ENCODE peak calls at places on chromosome 5, in four cellular contexts. One of them, this sample, is unnamed.

GRCh38 chr5:87099246-87099914 is 168.3 kb upstream of the RASA1 start:
- DNase-seq in AG04450: no peak
- DNase-seq in CD4-positive, alpha-beta memory T cell: no peak
- DNase-seq in kidney: no peak
- DNase-seq in this sample: no peak

GRCh38 chr5:6683241-6683640 is 30.0 kb upstream of the TENT4A start:
- DNase-seq in AG04450: no peak
- DNase-seq in CD4-positive, alpha-beta memory T cell: no peak
- DNase-seq in kidney: no peak
- DNase-seq in this sample: no peak

GRCh38 chr5:139458580-139459407 is 3.7 kb downstream of the ECSCR start:
- DNase-seq in AG04450: no peak
- DNase-seq in CD4-positive, alpha-beta memory T cell: peak; percentile 86
- DNase-seq in kidney: no peak
- DNase-seq in this sample: peak; percentile 38

GRCh38 chr5:53479656-53480473 is 564 bp upstream of the FST start:
- DNase-seq in AG04450: no peak
- DNase-seq in CD4-positive, alpha-beta memory T cell: peak; percentile 26
- DNase-seq in kidney: peak; percentile 87
- DNase-seq in this sample: no peak

GRCh38 chr5:119353213-119353612 is 2.6 kb upstream of the TNFAIP8 start:
- DNase-seq in AG04450: no peak
- DNase-seq in CD4-positive, alpha-beta memory T cell: no peak
- DNase-seq in kidney: no peak
- DNase-seq in this sample: no peak

GRCh38 chr5:69032009-69032408 is 61.8 kb upstream of the SLC30A5 start:
- DNase-seq in AG04450: no peak
- DNase-seq in CD4-positive, alpha-beta memory T cell: no peak
- DNase-seq in kidney: no peak
- DNase-seq in this sample: no peak

GRCh38 chr5:28397502-28397941 is 1359.1 kb upstream of the CDH9 start:
- DNase-seq in AG04450: no peak
- DNase-seq in CD4-positive, alpha-beta memory T cell: no peak
- DNase-seq in kidney: no peak
- DNase-seq in this sample: no peak

GRCh38 chr5:160799160-160799559 is 52.9 kb downstream of the ATP10B start:
- DNase-seq in AG04450: no peak
- DNase-seq in CD4-positive, alpha-beta memory T cell: no peak
- DNase-seq in kidney: no peak
- DNase-seq in this sample: peak; percentile 60

GRCh38 chr5:119521232-119521631 is 68.9 kb downstream of the HSD17B4 start:
- DNase-seq in AG04450: no peak
- DNase-seq in CD4-positive, alpha-beta memory T cell: no peak
- DNase-seq in kidney: no peak
- DNase-seq in this sample: no peak

GRCh38 chr5:115962565-115963402 is 509 bp downstream of the LVRN start:
- DNase-seq in AG04450: no peak
- DNase-seq in CD4-positive, alpha-beta memory T cell: no peak
- DNase-seq in kidney: peak; percentile 73
- DNase-seq in this sample: no peak

GRCh38 chr5:115460476-115460875 is 84.1 kb downstream of the FEM1C start:
- DNase-seq in AG04450: peak; percentile 37
- DNase-seq in CD4-positive, alpha-beta memory T cell: no peak
- DNase-seq in kidney: peak; percentile 61
- DNase-seq in this sample: no peak

GRCh38 chr5:67870662-67871061 is 344.9 kb upstream of the PIK3R1 start:
- DNase-seq in AG04450: no peak
- DNase-seq in CD4-positive, alpha-beta memory T cell: no peak
- DNase-seq in kidney: no peak
- DNase-seq in this sample: no peak

GRCh38 chr5:77630246-77631165 is 8.0 kb downstream of the OTP start:
- DNase-seq in AG04450: no peak
- DNase-seq in CD4-positive, alpha-beta memory T cell: no peak
- DNase-seq in kidney: peak; percentile 82
- DNase-seq in this sample: peak; percentile 11

GRCh38 chr5:52922384-52922783 is 66.8 kb upstream of the ITGA2 start:
- DNase-seq in AG04450: peak; percentile 29
- DNase-seq in CD4-positive, alpha-beta memory T cell: no peak
- DNase-seq in kidney: no peak
- DNase-seq in this sample: peak; percentile 47

GRCh38 chr5:168552146-168552545 is 23.0 kb downstream of the FBLL1 start:
- DNase-seq in AG04450: peak; percentile 81
- DNase-seq in CD4-positive, alpha-beta memory T cell: no peak
- DNase-seq in kidney: no peak
- DNase-seq in this sample: no peak

GRCh38 chr5:58998539-58998938 is 415.7 kb downstream of the RAB3C start:
- DNase-seq in AG04450: no peak
- DNase-seq in CD4-positive, alpha-beta memory T cell: no peak
- DNase-seq in kidney: no peak
- DNase-seq in this sample: no peak

GRCh38 chr5:55929020-55929799 is 65.6 kb downstream of the IL6ST start:
- DNase-seq in AG04450: no peak
- DNase-seq in CD4-positive, alpha-beta memory T cell: no peak
- DNase-seq in kidney: no peak
- DNase-seq in this sample: no peak

GRCh38 chr5:96869372-96869641 is 7.0 kb upstream of the ERAP2 start:
- DNase-seq in AG04450: no peak
- DNase-seq in CD4-positive, alpha-beta memory T cell: no peak
- DNase-seq in kidney: no peak
- DNase-seq in this sample: no peak

GRCh38 chr5:125376059-125376641 is 629.7 kb upstream of the ZNF608 start:
- DNase-seq in AG04450: no peak
- DNase-seq in CD4-positive, alpha-beta memory T cell: no peak
- DNase-seq in kidney: peak; percentile 55
- DNase-seq in this sample: no peak

GRCh38 chr5:51382759-51383493 is at the start of gene ISL1:
- DNase-seq in AG04450: no peak
- DNase-seq in CD4-positive, alpha-beta memory T cell: no peak
- DNase-seq in kidney: no peak
- DNase-seq in this sample: no peak

GRCh38 chr5:3684771-3685354 is 89.2 kb downstream of the IRX1 start:
- DNase-seq in AG04450: no peak
- DNase-seq in CD4-positive, alpha-beta memory T cell: no peak
- DNase-seq in kidney: no peak
- DNase-seq in this sample: no peak

GRCh38 chr5:76816110-76816831 is 2.6 kb upstream of the F2RL1 start:
- DNase-seq in AG04450: no peak
- DNase-seq in CD4-positive, alpha-beta memory T cell: no peak
- DNase-seq in kidney: no peak
- DNase-seq in this sample: no peak

GRCh38 chr5:134568339-134568700 is 42.9 kb downstream of the JADE2 start:
- DNase-seq in AG04450: no peak
- DNase-seq in CD4-positive, alpha-beta memory T cell: no peak
- DNase-seq in kidney: peak; percentile 56
- DNase-seq in this sample: no peak

GRCh38 chr5:134566181-134566740 is 40.8 kb downstream of the JADE2 start:
- DNase-seq in AG04450: no peak
- DNase-seq in CD4-positive, alpha-beta memory T cell: no peak
- DNase-seq in kidney: peak; percentile 68
- DNase-seq in this sample: no peak

GRCh38 chr5:134568761-134569725 is 43.6 kb downstream of the JADE2 start:
- DNase-seq in AG04450: no peak
- DNase-seq in CD4-positive, alpha-beta memory T cell: no peak
- DNase-seq in kidney: peak; percentile 94
- DNase-seq in this sample: no peak

GRCh38 chr5:134567651-134568338 is 42.3 kb downstream of the JADE2 start:
- DNase-seq in AG04450: no peak
- DNase-seq in CD4-positive, alpha-beta memory T cell: no peak
- DNase-seq in kidney: peak; percentile 70
- DNase-seq in this sample: peak; percentile 10

DNA sequence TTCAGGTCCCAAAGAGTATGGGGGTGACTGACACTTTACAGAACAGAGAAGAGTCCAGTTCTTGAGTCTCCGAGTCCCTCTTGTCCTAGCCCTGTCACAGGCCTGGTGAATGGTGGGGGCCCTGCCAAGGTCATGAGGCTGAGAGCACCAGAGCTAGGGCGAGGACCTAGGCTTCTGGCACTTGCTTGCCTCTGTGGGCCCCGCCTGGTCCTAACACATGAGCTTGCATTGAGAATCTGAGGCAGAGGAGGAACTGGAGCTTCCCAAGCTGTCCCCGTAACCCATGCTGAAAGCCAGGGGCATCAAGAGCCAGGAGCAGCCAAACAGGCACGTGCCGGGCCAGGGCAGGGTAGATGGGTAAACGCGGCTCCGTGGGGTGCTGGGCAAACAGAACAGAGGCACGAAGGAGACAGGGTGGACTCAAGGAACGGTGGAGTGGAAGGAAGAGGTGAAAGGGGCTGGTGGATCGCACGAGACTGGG is 41.3 kb downstream of the JADE2 start:
- DNase-seq in AG04450: no peak
- DNase-seq in CD4-positive, alpha-beta memory T cell: no peak
- DNase-seq in kidney: peak; percentile 44
- DNase-seq in this sample: no peak
- H3K27ac ChIP-seq in AG04450: no peak overlapping the region
- H3K27ac ChIP-seq in CD4-positive, alpha-beta memory T cell: no peak overlapping the region
- H3K27ac ChIP-seq in kidney: no peak overlapping the region
- H3K27ac ChIP-seq in this sample: no peak overlapping the region

DNA sequence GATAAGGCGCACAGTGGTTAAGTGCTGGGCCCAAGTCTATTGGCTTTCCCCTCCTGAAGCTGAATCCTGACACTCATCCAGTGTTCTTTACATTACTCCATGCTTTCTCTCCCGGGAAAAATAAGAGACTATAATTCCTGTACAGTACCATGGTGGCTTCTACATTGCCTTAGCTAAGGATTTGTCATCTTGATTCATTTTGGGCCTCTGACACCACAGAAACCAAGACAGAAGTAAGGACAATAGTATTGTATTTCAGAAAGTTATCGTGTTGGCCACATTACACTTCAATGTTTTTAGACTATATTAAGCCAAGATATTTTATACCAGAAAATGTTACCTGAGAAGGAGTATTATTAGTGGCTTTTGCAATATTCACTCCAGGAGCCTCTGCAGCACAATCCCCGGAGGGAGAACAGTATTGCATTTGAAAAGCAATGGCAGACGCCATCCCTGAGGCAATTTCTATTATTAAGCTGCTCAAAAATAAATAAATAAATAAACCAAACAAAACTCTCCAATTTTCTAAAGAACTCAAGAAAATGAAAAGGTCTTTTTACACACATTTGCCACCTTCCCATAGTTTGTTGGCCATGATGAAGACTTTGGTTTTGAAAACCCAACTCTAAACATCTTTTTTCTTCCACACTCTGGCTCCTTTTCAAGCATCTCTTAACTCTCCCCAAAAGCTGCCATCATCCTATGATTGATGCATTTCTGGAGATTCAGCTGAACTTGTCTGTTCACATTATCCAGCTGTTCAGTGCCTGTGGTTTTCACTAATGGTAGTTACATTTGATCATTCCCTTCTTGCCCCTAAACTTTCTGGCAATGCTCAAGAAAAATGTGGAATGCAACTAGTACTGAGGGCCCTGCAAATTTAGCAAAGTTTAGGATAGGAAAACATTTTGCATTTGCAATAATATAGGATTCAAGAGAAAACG is 267.8 kb downstream of the ENC1 start:
- DNase-seq in AG04450: peak; percentile 33
- DNase-seq in CD4-positive, alpha-beta memory T cell: no peak
- DNase-seq in kidney: no peak
- DNase-seq in this sample: no peak
- H3K27ac ChIP-seq in AG04450: no peak overlapping the region
- H3K27ac ChIP-seq in CD4-positive, alpha-beta memory T cell: no peak overlapping the region
- H3K27ac ChIP-seq in kidney: no peak overlapping the region
- H3K27ac ChIP-seq in this sample: no peak overlapping the region

DNA sequence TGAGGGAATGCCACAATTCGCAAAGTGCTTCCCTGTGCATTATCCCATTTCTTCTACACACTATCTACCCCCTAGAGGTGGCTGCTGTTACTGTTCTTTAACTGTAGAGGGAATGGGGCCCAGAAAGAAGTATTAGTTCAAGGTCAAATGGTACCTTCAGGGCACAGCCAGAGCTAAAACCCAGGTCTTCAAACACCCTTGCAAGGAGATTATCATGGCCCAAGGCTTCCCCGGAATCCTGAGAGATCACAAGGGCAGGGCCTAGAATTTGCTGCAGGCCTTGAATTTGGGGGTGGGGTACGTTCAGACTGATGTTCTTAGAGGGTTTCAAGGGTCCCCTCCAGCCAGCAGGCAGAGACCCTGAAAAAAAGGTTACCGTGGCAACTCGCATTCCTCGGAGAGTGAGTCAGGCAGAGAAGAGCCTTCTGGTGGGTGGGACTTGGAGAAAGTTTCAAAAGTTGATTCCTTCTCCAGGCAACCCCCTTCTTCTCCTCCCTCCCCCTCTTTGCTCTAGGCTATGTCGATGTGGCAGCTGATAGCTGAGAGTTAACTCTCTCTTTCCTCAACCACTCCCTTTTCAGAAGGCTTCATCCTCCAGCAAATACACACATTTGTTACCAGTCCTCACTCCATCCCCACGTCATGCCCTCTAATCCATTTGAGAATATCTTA is 1.9 kb downstream of the SPARC start:
- DNase-seq in AG04450: peak; percentile 94
- DNase-seq in CD4-positive, alpha-beta memory T cell: no peak
- DNase-seq in kidney: no peak
- DNase-seq in this sample: no peak
- H3K27ac ChIP-seq in AG04450: peak overlapping the region; percentile 94
- H3K27ac ChIP-seq in CD4-positive, alpha-beta memory T cell: no peak overlapping the region
- H3K27ac ChIP-seq in kidney: peak overlapping the region; percentile 92
- H3K27ac ChIP-seq in this sample: no peak overlapping the region

GRCh38 chr5:179696605-179697004 is 2.2 kb upstream of the CANX start:
- DNase-seq in AG04450: no peak
- DNase-seq in CD4-positive, alpha-beta memory T cell: no peak
- DNase-seq in kidney: no peak
- DNase-seq in this sample: no peak
- H3K27ac ChIP-seq in AG04450: no peak overlapping the region
- H3K27ac ChIP-seq in CD4-positive, alpha-beta memory T cell: no peak overlapping the region
- H3K27ac ChIP-seq in kidney: no peak overlapping the region
- H3K27ac ChIP-seq in this sample: peak overlapping the region; percentile 97

GRCh38 chr5:57405984-57406383 is 76.6 kb downstream of the ACTBL2 start:
- DNase-seq in AG04450: no peak
- DNase-seq in CD4-positive, alpha-beta memory T cell: no peak
- DNase-seq in kidney: no peak
- DNase-seq in this sample: no peak
- H3K27ac ChIP-seq in AG04450: no peak overlapping the region
- H3K27ac ChIP-seq in CD4-positive, alpha-beta memory T cell: no peak overlapping the region
- H3K27ac ChIP-seq in kidney: no peak overlapping the region
- H3K27ac ChIP-seq in this sample: no peak overlapping the region

GRCh38 chr5:132479812-132480441 is 10.6 kb downstream of the IRF1 start:
- DNase-seq in AG04450: no peak
- DNase-seq in CD4-positive, alpha-beta memory T cell: peak; percentile 36
- DNase-seq in kidney: peak; percentile 10
- DNase-seq in this sample: no peak
- H3K27ac ChIP-seq in AG04450: no peak overlapping the region
- H3K27ac ChIP-seq in CD4-positive, alpha-beta memory T cell: peak overlapping the region; percentile 37
- H3K27ac ChIP-seq in kidney: no peak overlapping the region
- H3K27ac ChIP-seq in this sample: no peak overlapping the region

GRCh38 chr5:126384985-126385384 is 38.2 kb upstream of the GRAMD2B start:
- DNase-seq in AG04450: no peak
- DNase-seq in CD4-positive, alpha-beta memory T cell: no peak
- DNase-seq in kidney: no peak
- DNase-seq in this sample: no peak
- H3K27ac ChIP-seq in AG04450: no peak overlapping the region
- H3K27ac ChIP-seq in CD4-positive, alpha-beta memory T cell: no peak overlapping the region
- H3K27ac ChIP-seq in kidney: no peak overlapping the region
- H3K27ac ChIP-seq in this sample: no peak overlapping the region

This sample was measured in HL-60.